ENCODE peak calls at places on chromosomes 11 and 22, in five cellular contexts. U is GM23248, W is neuronal stem cell, K is A549, B is fibroblast of lung. A is an unnamed sample.
A peak's percentile ranks its signal among the peaks of the same experiment; 100 is the strongest.

GRCh38 chr22:29722587-29722986 is 2.8 kb downstream of the CABP7 start:
- DNase-seq in W (no peak), K (no peak), B (peak; percentile 34), U (no peak), A (no peak)

GRCh38 chr11:109729761-109730160 is 307.8 kb downstream of the C11orf87 start:
- DNase-seq in K (no peak), W (no peak), B (no peak), U (no peak), A (no peak)

GRCh38 chr22:29879738-29880137 is 3.2 kb upstream of the MTMR3 start:
- DNase-seq in W (no peak), B (no peak), K (peak; percentile 48), U (peak; percentile 16), A (no peak)

GRCh38 chr11:8268530-8269461 is 5.1 kb upstream of the LMO1 start:
- DNase-seq in W (peak; percentile 72), U (peak; percentile 48), B (peak; percentile 29), K (no peak), A (no peak)

GRCh38 chr11:123509737-123510578 is 79.9 kb downstream of the GRAMD1B start:
- DNase-seq in W (peak; percentile 48), K (no peak), B (peak; percentile 90), U (peak; percentile 77), A (peak; percentile 77)

GRCh38 chr22:24230911-24231656 is 13.8 kb downstream of the GGT5 start:
- DNase-seq in K (no peak), U (peak; percentile 11), B (no peak), W (no peak), A (no peak)

GRCh38 chr11:47987781-47988180 is 7.4 kb downstream of the PTPRJ start:
- DNase-seq in W (no peak), U (no peak), K (no peak), B (no peak), A (no peak)

GRCh38 chr11:64765841-64766682 is 6.3 kb upstream of the PYGM start:
- DNase-seq in U (no peak), B (no peak), K (no peak), W (no peak), A (no peak)

GRCh38 chr11:118306556-118306955 is 2.0 kb downstream of the CD3E start:
- DNase-seq in U (peak; percentile 6), K (no peak), B (peak; percentile 13), W (no peak), A (peak; percentile 13)

GRCh38 chr11:9566561-9567063 is 6.9 kb upstream of the WEE1 start:
- DNase-seq in B (peak; percentile 87), U (peak; percentile 38), W (no peak), K (no peak), A (peak; percentile 95)

GRCh38 chr11:45809456-45810395 is 4.8 kb downstream of the SLC35C1 start:
- DNase-seq in K (no peak), B (no peak), U (peak; percentile 29), W (no peak), A (no peak)

GRCh38 chr11:111046291-111046690 is 199.2 kb upstream of the POU2AF2 start:
- DNase-seq in U (peak; percentile 60), B (peak; percentile 29), K (no peak), W (no peak), A (no peak)

GRCh38 chr11:78690588-78690987 is 115.9 kb upstream of the NARS2 start:
- DNase-seq in K (no peak), U (no peak), W (no peak), B (peak; percentile 39), A (no peak)

GRCh38 chr11:82080160-82080559 is 653.5 kb downstream of the FAM181B start:
- DNase-seq in B (peak; percentile 59), U (peak; percentile 67), W (no peak), K (no peak), A (no peak)

GRCh38 chr11:120500414-120500936 is 11.1 kb upstream of the GRIK4 start:
- DNase-seq in K (no peak), B (peak; percentile 20), U (peak; percentile 78), W (no peak), A (no peak)

GRCh38 chr11:119107538-119108150 is 500 bp downstream of the C2CD2L start:
- DNase-seq in K (no peak), U (peak; percentile 48), B (no peak), W (no peak), A (no peak)

GRCh38 chr11:117933930-117934329 is 4.7 kb upstream of the TMPRSS13 start:
- DNase-seq in K (no peak), B (no peak), U (no peak), W (no peak), A (no peak)

GRCh38 chr22:25396615-25397200 is 167.8 kb upstream of the GRK3 start:
- DNase-seq in K (no peak), U (no peak), W (no peak), B (no peak), A (no peak)

GRCh38 chr11:120343429-120343828 is 7.2 kb downstream of the ARHGEF12 start:
- DNase-seq in B (no peak), U (no peak), K (no peak), W (no peak), A (no peak)

GRCh38 chr11:99098258-99098657 is 77.5 kb downstream of the CNTN5 start:
- DNase-seq in W (no peak), B (no peak), U (no peak), K (no peak), A (no peak)

GRCh38 chr11:124800226-124800929 is at the start of gene MSANTD2:
- DNase-seq in B (peak; percentile 82), K (peak; percentile 68), U (peak; percentile 90), W (peak; percentile 76), A (peak; percentile 90)

GRCh38 chr22:37996515-37997246 is 12.3 kb upstream of the SOX10 start:
- DNase-seq in U (no peak), W (no peak), B (no peak), K (no peak), A (no peak)

GRCh38 chr22:37996079-37996478 is 11.7 kb upstream of the SOX10 start:
- DNase-seq in B (no peak), K (no peak), W (no peak), U (no peak), A (no peak)

GRCh38 chr22:37998543-37998942 is 14.2 kb upstream of the SOX10 start:
- DNase-seq in K (no peak), B (peak; percentile 6), W (no peak), U (no peak), A (no peak)

GRCh38 chr22:37999640-38000272 is 15.4 kb upstream of the SOX10 start:
- DNase-seq in B (peak; percentile 85), W (no peak), K (no peak), U (peak; percentile 45), A (peak; percentile 61)

DNA sequence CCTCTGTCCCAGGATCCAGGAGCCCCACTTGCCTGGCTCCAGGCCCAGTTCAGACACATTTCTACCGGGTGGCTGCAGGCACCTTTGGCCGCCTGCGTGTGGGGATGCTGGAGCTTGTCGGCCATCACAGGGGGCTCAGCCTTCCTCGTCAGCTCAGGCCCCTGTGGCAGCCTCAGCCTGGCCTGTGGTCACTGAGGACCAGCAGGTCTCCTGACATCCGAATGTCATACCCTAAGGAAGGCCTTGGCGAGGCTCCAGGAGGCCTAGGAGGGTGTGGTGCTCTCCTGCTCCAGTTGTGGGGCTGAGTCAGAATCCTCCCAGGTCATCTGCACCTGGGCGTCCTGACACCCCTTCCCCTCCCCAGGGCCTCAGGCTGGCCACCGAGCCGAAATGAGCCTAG is 14.9 kb upstream of the SOX10 start:
- DNase-seq in U (no peak), B (no peak), K (no peak), W (no peak), A (no peak)
- H3K4me2 ChIP-seq in U (no peak overlapping the region), B (no peak overlapping the region), K (peak overlapping the region; percentile 23), W (no peak overlapping the region), A (no peak overlapping the region)

GRCh38 chr11:12867531-12867930 is 141.6 kb upstream of the RASSF10 start:
- DNase-seq in B (no peak), W (no peak), K (no peak), U (no peak), A (no peak)

GRCh38 chr11:12868315-12869073 is 140.6 kb upstream of the RASSF10 start:
- DNase-seq in K (no peak), B (peak; percentile 53), U (peak; percentile 66), W (no peak), A (peak; percentile 43)

GRCh38 chr11:12876340-12876739 is 132.8 kb upstream of the RASSF10 start:
- DNase-seq in K (no peak), B (peak; percentile 49), U (peak; percentile 33), W (no peak), A (peak; percentile 10)

GRCh38 chr11:12871788-12872321 is 137.3 kb upstream of the RASSF10 start:
- DNase-seq in W (no peak), U (peak; percentile 50), B (peak; percentile 57), K (peak; percentile 30), A (no peak)

DNA sequence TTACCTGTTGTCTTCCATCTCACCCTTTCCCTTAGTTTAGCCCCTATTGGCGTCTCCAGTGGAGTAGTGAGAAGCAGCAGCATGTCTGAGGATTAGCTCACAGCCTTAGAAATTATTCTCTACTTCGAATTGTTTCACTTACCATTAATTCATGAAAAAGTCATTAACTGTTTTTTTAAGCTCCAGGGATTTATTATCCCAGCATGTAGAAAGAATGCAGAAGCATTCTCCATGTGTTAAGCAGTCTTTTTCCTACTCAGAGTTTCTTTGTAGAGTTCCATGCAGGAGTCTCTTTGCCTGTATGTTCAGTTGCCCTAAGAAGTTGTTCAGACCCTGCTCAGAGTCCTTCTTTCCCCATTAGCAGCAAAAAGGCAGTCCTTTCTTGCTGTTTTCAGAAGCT is 137.9 kb upstream of the RASSF10 start:
- DNase-seq in K (no peak), W (no peak), U (no peak), B (peak; percentile 45), A (no peak)
- H3K4me2 ChIP-seq in K (peak overlapping the region; percentile 34), W (no peak overlapping the region), U (no peak overlapping the region), B (no peak overlapping the region), A (no peak overlapping the region)

GRCh38 chr11:126082251-126083109 is 19.8 kb upstream of the CDON start:
- DNase-seq in W (no peak), K (no peak), U (no peak), B (no peak), A (no peak)
- H3K4me2 ChIP-seq in W (peak overlapping the region; percentile 11), K (no peak overlapping the region), U (no peak overlapping the region), B (no peak overlapping the region), A (no peak overlapping the region)

DNA sequence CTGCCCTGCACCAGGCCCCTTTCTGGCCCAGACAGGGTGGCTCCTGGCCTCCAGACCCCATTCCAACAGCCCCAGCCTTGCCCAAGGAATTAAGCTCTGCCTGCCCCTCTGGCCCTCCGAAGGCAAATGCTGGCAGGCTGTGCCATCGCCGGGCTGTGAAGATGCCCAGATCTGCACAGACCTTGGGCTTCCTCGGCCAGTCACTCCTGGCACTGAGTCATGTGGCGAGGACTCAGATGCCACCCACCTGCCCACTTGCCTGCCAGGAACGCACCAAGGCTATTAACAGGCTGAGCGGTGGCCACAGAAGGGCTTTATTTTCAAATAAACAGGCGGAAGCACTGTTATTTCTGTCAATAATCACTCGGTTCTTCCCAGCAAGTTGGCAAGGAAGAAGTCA is 50.3 kb upstream of the TTLL12 start:
- DNase-seq in W (no peak), U (no peak), K (no peak), B (no peak), A (no peak)
- H3K4me2 ChIP-seq in W (no peak overlapping the region), U (no peak overlapping the region), K (no peak overlapping the region), B (no peak overlapping the region), A (no peak overlapping the region)

DNA sequence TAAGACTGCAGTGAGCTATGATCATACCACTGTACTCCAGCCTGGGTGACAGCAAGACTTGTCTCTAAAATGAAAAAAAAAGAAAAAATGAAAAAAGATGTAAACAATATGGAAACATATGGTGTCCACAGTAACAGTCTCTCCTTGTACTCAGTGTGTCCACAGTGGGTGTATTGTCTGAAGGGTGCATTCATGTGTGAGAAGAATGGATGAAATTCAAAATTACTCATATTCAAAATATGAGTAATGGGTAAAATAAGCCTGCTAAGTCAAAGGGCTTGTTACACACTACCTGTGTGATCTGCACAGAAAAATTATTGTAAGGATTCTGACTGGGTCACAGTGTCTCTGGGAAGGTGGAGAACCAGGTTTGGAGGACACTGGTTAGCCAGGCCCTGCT is 26.9 kb downstream of the PPFIA1 start:
- DNase-seq in K (no peak), W (no peak), U (peak; percentile 27), B (peak; percentile 56), A (no peak)
- H3K4me2 ChIP-seq in K (no peak overlapping the region), W (no peak overlapping the region), U (no peak overlapping the region), B (no peak overlapping the region), A (no peak overlapping the region)